ENCODE peak calls at places on chromosome 18, in four cellular contexts. L is tibial artery; F is stimulated activated CD4-positive, alpha-beta T cell treated with anti-CD3 and anti-CD28 coated beads, Interleukin-12 subunit alpha, Interleukin-12 subunit beta, amount 100 ng/mL, for 24 hours; O is WTC11. H is an unnamed sample.

GRCh38 chr18:49250819-49251388 is 209.5 kb downstream of the DYM start:
- DNase-seq in L (no peak), O (no peak), F (no peak), H (no peak)

GRCh38 chr18:55821219-55821618 is 233.2 kb upstream of the TCF4 start:
- DNase-seq in F (no peak), O (no peak), L (no peak), H (no peak)

GRCh38 chr18:58176915-58177717 is 133.1 kb downstream of the NEDD4L start:
- DNase-seq in F (no peak), L (no peak), O (no peak), H (no peak)

GRCh38 chr18:3305933-3306332 is 44.0 kb downstream of the MYL12B start:
- DNase-seq in O (no peak), L (no peak), F (no peak), H (no peak)

GRCh38 chr18:32612651-32613050 is 142.0 kb upstream of the GAREM1 start:
- DNase-seq in F (no peak), L (no peak), O (no peak), H (no peak)

GRCh38 chr18:40431071-40431998 is 1523.7 kb upstream of the PIK3C3 start:
- DNase-seq in L (no peak), F (no peak), O (no peak), H (no peak)

GRCh38 chr18:33584845-33585775 is 7.1 kb downstream of the ASXL3 start:
- DNase-seq in L (no peak), F (no peak), O (no peak), H (no peak)

GRCh38 chr18:25075793-25076192 is 276.2 kb downstream of the ZNF521 start:
- DNase-seq in O (no peak), F (no peak), L (no peak), H (no peak)

GRCh38 chr18:69705987-69706386 is 241.7 kb downstream of the CD226 start:
- DNase-seq in O (no peak), L (no peak), F (no peak), H (no peak)

H was measured in GM19239.